ENCODE peak calls at places on chromosomes 16 and 17, in six cellular contexts. N, I, M, T, V and G are unnamed samples.

GRCh38 chr17:9381068-9381467 is 194.6 kb downstream of the STX8 start:
- DNase-seq in N (no peak), I (peak; percentile 17), M (no peak), T (no peak), V (peak; percentile 26), G (no peak)

GRCh38 chr16:16830401-16830800 is 451.5 kb downstream of the NPIPA7 start:
- DNase-seq in N (no peak), I (no peak), M (no peak), T (peak; percentile 80), V (no peak), G (no peak)

GRCh38 chr16:20906225-20906870 is 5.8 kb downstream of the LYRM1 start:
- DNase-seq in N (peak; percentile 76), I (peak; percentile 94), M (peak; percentile 36), T (peak; percentile 36), V (peak; percentile 94), G (no peak)

GRCh38 chr16:31033709-31034492 is 543 bp downstream of the STX4 start:
- DNase-seq in N (peak; percentile 65), I (peak; percentile 81), M (peak; percentile 66), T (peak; percentile 82), V (peak; percentile 63), G (peak; percentile 35)

GRCh38 chr16:79468236-79468635 is 132.3 kb downstream of the MAF start:
- DNase-seq in N (no peak), I (no peak), M (no peak), T (no peak), V (no peak), G (no peak)

GRCh38 chr16:28237754-28238357 is 26.1 kb upstream of the XPO6 start:
- DNase-seq in N (no peak), I (no peak), M (no peak), T (peak; percentile 45), V (no peak), G (no peak)

GRCh38 chr16:84199861-84200260 is 8.9 kb downstream of the ADAD2 start:
- DNase-seq in N (no peak), I (peak; percentile 43), M (no peak), T (no peak), V (no peak), G (no peak)

GRCh38 chr17:75832164-75832651 is 12.0 kb downstream of the UNC13D start:
- DNase-seq in N (peak; percentile 60), I (peak; percentile 88), M (no peak), T (no peak), V (peak; percentile 89), G (no peak)

GRCh38 chr17:63537991-63538692 is 12.1 kb upstream of the DCAF7 start:
- DNase-seq in N (no peak), I (peak; percentile 12), M (no peak), T (no peak), V (peak; percentile 1), G (no peak)

GRCh38 chr17:82416771-82417170 is 1.4 kb upstream of the HEXD start:
- DNase-seq in N (no peak), I (no peak), M (no peak), T (peak; percentile 57), V (no peak), G (no peak)

GRCh38 chr16:71365021-71365420 is 6.5 kb downstream of the CALB2 start:
- DNase-seq in N (no peak), I (no peak), M (no peak), T (no peak), V (no peak), G (no peak)

GRCh38 chr17:40070644-40070894 is 7.8 kb downstream of the THRA start:
- DNase-seq in N (no peak), I (no peak), M (no peak), T (no peak), V (no peak), G (no peak)